ENCODE peak calls at places on chromosomes 16 and 17, in seven cellular contexts. T is cardiac fibroblast, X is breast epithelium, B is AG04449, J is heart left ventricle, C is A549, Z is adipocyte. G is an unnamed sample.

GRCh38 chr17:145671-146541 is 8.5 kb downstream of the SCGB1C2 start:
- DNase-seq in T (no peak), X (no peak), B (no peak), J (no peak), C (no peak), Z (no peak), G (no peak)

GRCh38 chr17:37081287-37081686 is 132.5 kb downstream of the AATF start:
- DNase-seq in T (peak; percentile 28), X (no peak), B (no peak), J (no peak), C (peak; percentile 22), Z (no peak), G (no peak)

GRCh38 chr16:46859719-46860152 is 24.4 kb upstream of the GPT2 start:
- DNase-seq in T (peak; percentile 95), X (no peak), B (no peak), J (no peak), C (peak; percentile 84), Z (peak; percentile 69), G (no peak)

GRCh38 chr17:54435966-54436365 is 464.7 kb upstream of the TOM1L1 start:
- DNase-seq in T (no peak), X (no peak), B (no peak), J (no peak), C (no peak), Z (no peak), G (no peak)

GRCh38 chr17:48259710-48260291 is 152.2 kb downstream of the SNX11 start:
- DNase-seq in T (peak; percentile 51), X (no peak), B (no peak), J (no peak), C (peak; percentile 87), Z (peak; percentile 17), G (no peak)

GRCh38 chr16:71426069-71426879 is 15.6 kb downstream of the TLE7 start:
- DNase-seq in T (peak; percentile 94), X (no peak), B (peak; percentile 67), J (no peak), C (peak; percentile 98), Z (peak; percentile 40), G (no peak)

GRCh38 chr17:36921131-36921851 is 16.0 kb upstream of the LHX1 start:
- DNase-seq in T (peak; percentile 48), X (no peak), B (no peak), J (no peak), C (peak; percentile 89), Z (no peak), G (no peak)

GRCh38 chr16:19886061-19886792 is 1.6 kb upstream of the GPRC5B start:
- DNase-seq in T (peak; percentile 84), X (peak; percentile 60), B (peak; percentile 12), J (peak; percentile 76), C (peak; percentile 88), Z (peak; percentile 88), G (peak; percentile 79)

GRCh38 chr16:65415460-65415859 is 293.6 kb upstream of the CDH11 start:
- DNase-seq in T (no peak), X (no peak), B (no peak), J (no peak), C (no peak), Z (no peak), G (no peak)

GRCh38 chr16:50458694-50459271 is 89.4 kb upstream of the NKD1 start:
- DNase-seq in T (no peak), X (no peak), B (no peak), J (no peak), C (no peak), Z (no peak), G (no peak)

GRCh38 chr17:63550816-63551639 is 751 bp downstream of the DCAF7 start:
- DNase-seq in T (peak; percentile 33), X (peak; percentile 18), B (no peak), J (no peak), C (peak; percentile 38), Z (peak; percentile 72), G (no peak)

GRCh38 chr16:27332105-27332504 is 18.3 kb downstream of the IL4R start:
- DNase-seq in T (peak; percentile 72), X (no peak), B (no peak), J (no peak), C (no peak), Z (no peak), G (no peak)

GRCh38 chr17:80869476-80869875 is 122.2 kb upstream of the CHMP6 start:
- DNase-seq in T (no peak), X (no peak), B (no peak), J (no peak), C (no peak), Z (no peak), G (no peak)

GRCh38 chr16:82639666-82640336 is 13.0 kb downstream of the CDH13 start:
- DNase-seq in T (peak; percentile 77), X (no peak), B (no peak), J (peak; percentile 58), C (peak; percentile 55), Z (peak; percentile 67), G (no peak)

GRCh38 chr17:6027342-6028024 is 42.7 kb upstream of the WSCD1 start:
- DNase-seq in T (no peak), X (no peak), B (no peak), J (no peak), C (no peak), Z (no peak), G (no peak)

GRCh38 chr16:11152205-11152604 is 103.8 kb downstream of the SOCS1 start:
- DNase-seq in T (no peak), X (no peak), B (no peak), J (no peak), C (no peak), Z (no peak), G (no peak)

GRCh38 chr16:1989209-1989825 is 453 bp upstream of the SYNGR3 start:
- DNase-seq in T (no peak), X (no peak), B (no peak), J (no peak), C (no peak), Z (no peak), G (no peak)
- H3K4me3 ChIP-seq in T (no peak overlapping the region), X (peak overlapping the region; percentile 67), B (no peak overlapping the region), J (no peak overlapping the region), C (peak overlapping the region; percentile 56), Z (no peak overlapping the region), G (no peak overlapping the region)

GRCh38 chr17:75507712-75508111 is 7.6 kb downstream of the CASKIN2 start:
- DNase-seq in T (no peak), X (no peak), B (no peak), J (peak; percentile 26), C (no peak), Z (no peak), G (no peak)

GRCh38 chr17:75508122-75508719 is 7.1 kb downstream of the CASKIN2 start:
- DNase-seq in T (no peak), X (no peak), B (no peak), J (no peak), C (no peak), Z (no peak), G (no peak)

GRCh38 chr17:75508848-75509450 is 6.4 kb downstream of the CASKIN2 start:
- DNase-seq in T (no peak), X (no peak), B (no peak), J (peak; percentile 33), C (no peak), Z (no peak), G (no peak)

GRCh38 chr17:75511270-75511609 is 4.1 kb downstream of the CASKIN2 start:
- DNase-seq in T (no peak), X (no peak), B (no peak), J (no peak), C (no peak), Z (no peak), G (no peak)

GRCh38 chr17:75509528-75510258 is 5.6 kb downstream of the CASKIN2 start:
- DNase-seq in T (no peak), X (no peak), B (no peak), J (peak; percentile 78), C (no peak), Z (no peak), G (no peak)
- H3K4me3 ChIP-seq in T (no peak overlapping the region), X (peak overlapping the region; percentile 54), B (no peak overlapping the region), J (peak overlapping the region; percentile 90), C (no peak overlapping the region), Z (no peak overlapping the region), G (no peak overlapping the region)

DNA sequence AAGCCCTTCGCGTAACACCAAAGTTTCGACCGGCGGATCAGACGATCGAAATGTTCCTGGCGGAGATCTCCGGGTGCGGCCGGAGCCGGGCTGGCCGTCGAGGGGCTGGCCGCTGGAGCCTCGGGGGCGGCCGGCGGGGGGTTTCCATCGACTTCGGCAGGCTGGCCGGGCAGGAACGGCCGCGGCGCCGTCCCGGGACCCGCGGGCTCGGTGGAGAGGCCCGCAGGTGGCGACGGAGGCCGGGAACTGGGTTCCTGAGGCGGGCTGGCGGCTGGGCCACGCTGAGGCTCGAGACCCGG is 1.1 kb downstream of the EPOP start:
- DNase-seq in T (no peak), X (no peak), B (no peak), J (no peak), C (no peak), Z (peak; percentile 40), G (no peak)
- H3K4me3 ChIP-seq in T (peak overlapping the region; percentile 51), X (peak overlapping the region; percentile 68), B (peak overlapping the region; percentile 53), J (peak overlapping the region; percentile 70), C (peak overlapping the region; percentile 75), Z (peak overlapping the region; percentile 80), G (no peak overlapping the region)

GRCh38 chr17:77668518-77668917 is 290.0 kb upstream of the TNRC6C start:
- DNase-seq in T (no peak), X (no peak), B (no peak), J (no peak), C (no peak), Z (no peak), G (no peak)

GRCh38 chr17:77667478-77667877 is 291.0 kb upstream of the TNRC6C start:
- DNase-seq in T (no peak), X (no peak), B (no peak), J (no peak), C (no peak), Z (no peak), G (no peak)

GRCh38 chr17:77666480-77666879 is 292.0 kb upstream of the TNRC6C start:
- DNase-seq in T (no peak), X (no peak), B (no peak), J (no peak), C (no peak), Z (no peak), G (no peak)

GRCh38 chr17:77665833-77666232 is 292.7 kb upstream of the TNRC6C start:
- DNase-seq in T (no peak), X (no peak), B (no peak), J (no peak), C (no peak), Z (no peak), G (no peak)

DNA sequence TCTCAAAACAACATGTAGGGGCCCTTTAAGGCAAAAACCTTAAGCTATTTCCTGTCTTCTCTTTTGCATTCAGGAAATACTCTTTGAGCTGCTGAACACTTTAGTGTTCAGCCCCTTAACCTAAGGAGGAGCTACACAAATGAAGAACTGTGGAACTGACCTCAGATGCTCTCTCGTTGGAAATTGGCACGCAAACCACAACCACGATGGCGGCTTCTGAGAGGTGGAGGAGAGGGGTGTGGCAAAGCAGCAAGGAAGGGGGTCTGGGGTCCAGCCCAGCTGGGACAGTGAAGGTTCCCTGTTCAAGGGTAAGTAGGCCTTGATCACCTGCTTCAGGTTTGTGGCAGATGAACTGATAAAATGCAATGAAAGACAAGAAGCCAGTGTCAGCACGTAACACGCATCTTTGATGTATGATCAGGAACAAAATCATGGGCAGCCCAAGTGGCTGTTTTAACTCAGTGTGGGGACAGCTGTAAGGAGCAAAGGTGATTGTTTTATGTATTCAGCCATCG is 291.6 kb upstream of the TNRC6C start:
- DNase-seq in T (no peak), X (no peak), B (no peak), J (no peak), C (no peak), Z (no peak), G (peak; percentile 86)
- H3K4me3 ChIP-seq in T (no peak overlapping the region), X (no peak overlapping the region), B (no peak overlapping the region), J (no peak overlapping the region), C (no peak overlapping the region), Z (no peak overlapping the region), G (peak overlapping the region; percentile 49)